ENCODE peak calls at places on chromosomes 12 and 14, in four cellular contexts. G, H, L and D are unnamed samples.

GRCh38 chr12:45518516-45519235 is 210.8 kb upstream of the ARID2 start:
- DNase-seq in G (no peak), H (no peak), L (no peak), D (no peak)

GRCh38 chr14:104936361-104937155 is 11.9 kb downstream of the PLD4 start:
- DNase-seq in G (no peak), H (no peak), L (no peak), D (peak)

GRCh38 chr12:132424118-132424438 is 65.9 kb upstream of the FBRSL1 start:
- DNase-seq in G (no peak), H (no peak), L (no peak), D (no peak)

GRCh38 chr14:97021571-97022171 is 224.5 kb downstream of the VRK1 start:
- DNase-seq in G (peak), H (no peak), L (peak), D (no peak)

GRCh38 chr12:54294152-54294913 is 6.5 kb downstream of the NFE2 start:
- DNase-seq in G (peak), H (peak), L (peak), D (peak)

GRCh38 chr14:95294834-95295599 is 24.7 kb downstream of the CLMN start:
- DNase-seq in G (no peak), H (peak), L (no peak), D (no peak)

GRCh38 chr12:54583726-54584125 is 4.7 kb downstream of the PPP1R1A start:
- DNase-seq in G (no peak), H (no peak), L (no peak), D (no peak)

GRCh38 chr12:64186789-64187188 is 35.3 kb downstream of the KICS2 start:
- DNase-seq in G (no peak), H (no peak), L (peak), D (no peak)

GRCh38 chr12:115871714-115872113 is 405.8 kb downstream of the MED13L start:
- DNase-seq in G (peak), H (peak), L (peak), D (peak)

GRCh38 chr14:33836203-33836894 is 114.5 kb downstream of the EGLN3 start:
- DNase-seq in G (no peak), H (no peak), L (peak), D (no peak)

GRCh38 chr12:121011820-121012219 is 4.5 kb downstream of the C12orf43 start:
- DNase-seq in G (no peak), H (no peak), L (no peak), D (no peak)

GRCh38 chr14:81533212-81533535 is 479 bp downstream of the SEL1L start:
- DNase-seq in G (no peak), H (no peak), L (no peak), D (no peak)

GRCh38 chr12:124848621-124849380 is 14.9 kb downstream of the SCARB1 start:
- DNase-seq in G (no peak), H (no peak), L (no peak), D (no peak)

GRCh38 chr14:75879031-75879430 is 102.8 kb downstream of the TGFB3 start:
- DNase-seq in G (no peak), H (no peak), L (no peak), D (no peak)

GRCh38 chr12:115341442-115341841 is 657.5 kb upstream of the TBX3 start:
- DNase-seq in G (no peak), H (no peak), L (no peak), D (no peak)

GRCh38 chr14:26992403-26993115 is 394.7 kb upstream of the NOVA1 start:
- DNase-seq in G (no peak), H (no peak), L (no peak), D (no peak)

GRCh38 chr12:30043151-30043550 is 259.4 kb upstream of the TMTC1 start:
- DNase-seq in G (no peak), H (no peak), L (no peak), D (no peak)

GRCh38 chr12:109724321-109724892 is 10.8 kb downstream of the FAM222A start:
- DNase-seq in G (no peak), H (no peak), L (no peak), D (no peak)

GRCh38 chr12:4220489-4220888 is 53.1 kb upstream of the CCND2 start:
- DNase-seq in G (no peak), H (no peak), L (no peak), D (no peak)

GRCh38 chr12:3750616-3751015 is 2.3 kb downstream of the CRACR2A start:
- DNase-seq in G (no peak), H (no peak), L (no peak), D (no peak)

GRCh38 chr14:27056586-27056985 is 458.8 kb upstream of the NOVA1 start:
- DNase-seq in G (no peak), H (no peak), L (no peak), D (no peak)

GRCh38 chr14:104416383-104416782 is 163.2 kb upstream of the C14orf180 start:
- DNase-seq in G (no peak), H (no peak), L (no peak), D (no peak)

GRCh38 chr14:22489247-22489551 is 99.8 kb downstream of the DAD1 start:
- DNase-seq in G (no peak), H (no peak), L (no peak), D (no peak)

DNA sequence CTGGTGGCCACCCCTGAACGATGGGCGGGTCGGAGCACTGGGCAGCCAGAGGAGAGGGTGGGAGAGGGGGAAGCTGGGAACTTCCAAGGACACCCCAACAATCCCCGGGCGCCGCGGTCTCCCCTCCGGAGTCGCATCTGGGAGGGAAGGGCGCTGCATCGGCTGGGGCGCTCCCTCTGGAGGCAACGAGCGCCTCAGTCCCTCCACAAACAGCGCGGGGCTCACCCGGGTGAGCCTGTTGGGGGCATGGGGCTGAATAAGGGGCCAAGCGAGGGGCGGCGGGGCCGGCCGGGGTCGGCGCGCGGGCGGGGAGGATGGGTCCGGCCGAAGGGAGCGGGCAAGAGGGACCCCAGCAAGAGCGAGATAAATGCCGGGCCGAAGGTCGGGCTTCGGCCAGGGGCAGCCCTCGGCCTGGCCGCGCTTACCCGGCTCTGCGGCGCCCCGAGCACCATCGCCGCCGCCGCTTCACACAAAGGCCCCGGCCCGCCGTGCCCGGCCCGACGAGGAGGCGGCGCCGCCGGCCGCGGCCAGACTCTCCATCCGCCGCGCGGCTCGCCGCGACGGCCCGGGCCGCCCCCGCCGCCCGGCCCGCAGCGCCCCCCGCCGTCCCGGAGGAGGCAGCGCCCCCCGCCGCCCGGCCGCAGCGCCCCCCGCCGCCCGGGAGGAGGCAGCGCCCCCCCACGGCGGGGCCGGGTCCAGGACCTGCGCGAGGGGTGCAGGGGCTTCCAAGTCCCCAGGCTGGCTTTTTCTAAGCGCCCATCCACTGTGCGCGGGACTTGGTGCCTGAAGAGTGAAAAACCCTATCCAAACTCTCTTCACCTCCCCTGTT is at the start of gene ZBTB39:
- DNase-seq in G (peak), H (peak), L (peak), D (peak)
- TF ChIP-seq ELF4 in G (no peak), H (no peak), L (no peak), D (no peak)

DNA sequence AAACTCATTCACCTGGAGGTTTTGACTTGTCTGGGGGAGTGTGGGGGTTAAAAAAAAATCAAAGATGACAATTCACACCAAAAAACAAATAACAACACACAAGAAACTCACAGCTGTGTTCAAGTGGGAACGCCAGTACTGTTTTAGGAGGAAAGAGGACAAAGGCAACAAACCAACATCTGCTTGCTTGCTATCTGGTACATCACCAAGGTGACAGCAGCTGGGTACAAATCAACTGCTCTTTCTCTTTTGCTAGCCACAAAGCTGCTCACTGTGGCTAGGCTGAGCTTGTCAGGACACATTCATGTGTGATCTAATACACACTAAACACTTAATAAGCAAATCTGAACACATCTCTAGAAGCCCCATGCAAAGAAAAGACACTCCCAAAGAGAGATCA is 128.0 kb upstream of the RAP1B start:
- DNase-seq in G (no peak), H (no peak), L (no peak), D (no peak)
- TF ChIP-seq ELF4 in G (no peak), H (no peak), L (no peak), D (no peak)

DNA sequence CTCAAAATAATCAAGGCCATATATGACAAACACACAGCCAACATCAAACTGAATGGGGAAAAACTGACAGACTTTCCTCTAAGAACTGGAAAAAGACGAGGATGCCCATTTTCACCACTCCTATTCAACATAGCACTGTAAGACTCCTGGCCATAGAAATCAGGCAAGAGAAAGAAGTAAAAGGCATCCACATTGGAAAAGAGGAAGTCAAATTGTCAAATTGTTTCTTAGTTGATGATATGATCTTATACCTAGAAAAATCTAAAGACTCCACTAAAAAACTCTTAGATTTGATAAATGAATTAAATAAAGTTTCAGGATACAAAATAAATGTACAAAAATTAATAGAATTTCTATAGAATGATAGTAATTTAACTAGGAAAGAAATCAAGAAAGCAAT is 11.2 kb downstream of the OR8S1 start:
- DNase-seq in G (no peak), H (no peak), L (no peak), D (no peak)
- TF ChIP-seq ELF4 in G (no peak), H (no peak), L (no peak), D (no peak)

DNA sequence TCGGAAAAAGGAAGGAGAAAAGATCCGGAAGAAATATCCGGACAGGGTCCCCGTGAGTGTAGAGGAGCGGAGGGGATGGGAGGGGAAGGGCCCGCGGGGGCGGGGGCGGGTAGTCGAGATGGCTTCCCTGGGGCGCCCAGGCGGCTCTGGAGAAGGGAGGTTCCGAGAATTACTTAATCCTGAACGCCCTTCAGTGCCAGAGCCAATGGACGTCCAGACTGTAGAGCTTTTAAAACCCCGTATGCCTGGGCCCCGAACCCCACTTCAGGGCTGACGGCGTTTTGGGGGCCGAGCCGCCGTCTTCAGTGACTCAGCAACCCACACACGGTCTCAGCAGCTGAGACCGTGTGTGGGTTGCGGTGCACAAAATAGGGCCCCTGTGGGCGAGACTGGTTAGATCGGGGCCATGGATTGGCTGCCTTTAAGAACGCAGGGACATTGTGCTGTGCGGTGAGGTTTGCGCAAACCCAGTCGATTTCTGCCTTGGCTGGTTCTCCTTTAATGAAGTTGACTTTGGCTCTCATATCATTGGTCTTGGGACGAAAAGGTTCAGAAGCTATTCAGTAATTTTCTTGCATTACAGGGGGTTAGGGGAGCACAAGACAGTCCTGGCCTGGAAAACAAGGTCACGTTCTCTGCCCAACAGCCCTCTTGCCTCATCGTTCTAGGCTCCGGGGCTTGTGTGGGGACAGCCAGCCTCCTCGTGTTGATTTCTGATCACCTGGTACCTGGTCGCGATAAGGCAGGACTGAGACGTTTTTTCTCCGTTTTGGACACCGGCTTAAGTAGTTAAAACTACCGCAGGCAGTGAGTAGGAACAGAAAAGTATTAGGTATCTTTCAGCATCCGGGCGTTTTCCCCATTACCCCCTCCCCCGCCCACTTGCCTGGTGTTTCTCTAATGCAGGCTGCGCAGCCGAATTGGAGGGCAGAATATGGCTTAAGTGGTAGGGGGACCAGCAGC is 772 bp downstream of the GABARAPL1 start:
- DNase-seq in G (peak), H (peak), L (peak), D (peak)
- TF ChIP-seq ELF4 in G (no peak), H (no peak), L (no peak), D (no peak)

DNA sequence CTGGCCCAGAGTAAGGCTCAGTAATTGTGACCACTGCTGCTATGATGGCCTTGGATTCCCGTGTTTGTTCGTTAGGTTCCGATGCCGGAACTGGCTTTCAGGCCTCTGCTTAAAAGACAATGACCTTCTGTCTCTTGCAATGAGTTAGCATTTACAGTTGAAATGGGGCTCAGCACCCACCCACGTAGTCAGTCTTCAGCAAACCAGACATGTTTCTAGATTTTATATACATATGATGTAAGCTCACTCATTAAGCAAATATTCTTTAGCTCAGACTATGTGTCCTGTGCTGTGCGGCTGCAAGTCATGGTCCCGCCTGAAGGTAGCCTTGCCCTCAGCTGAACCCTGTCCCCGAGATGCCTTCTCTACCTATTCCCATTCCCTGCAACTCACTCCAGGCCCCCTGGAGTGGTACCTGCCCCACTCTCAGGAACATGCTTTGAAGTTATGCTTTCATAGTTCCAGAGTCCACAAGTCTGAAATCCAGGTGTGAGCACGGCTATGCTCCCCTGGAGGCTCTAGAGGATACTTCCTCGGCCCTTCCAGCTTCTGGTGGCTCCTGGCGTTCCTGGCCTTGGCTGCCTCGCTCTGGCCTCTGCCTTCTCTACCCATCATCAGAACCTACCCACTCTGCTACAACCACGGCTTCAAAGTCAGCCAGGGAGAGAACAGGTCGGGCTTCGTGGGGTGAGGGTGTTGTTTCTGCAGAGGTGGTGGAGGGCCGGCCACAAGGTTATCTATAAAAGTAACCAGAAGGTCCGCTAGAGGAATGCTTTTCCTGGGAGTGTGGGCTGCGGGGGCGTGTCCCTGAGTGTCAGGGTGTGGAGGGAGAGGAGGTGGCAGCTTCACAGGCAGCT is 157.8 kb downstream of the RBM19 start:
- DNase-seq in G (no peak), H (peak), L (peak), D (no peak)
- TF ChIP-seq ELF4 in G (no peak), H (no peak), L (no peak), D (no peak)

DNA sequence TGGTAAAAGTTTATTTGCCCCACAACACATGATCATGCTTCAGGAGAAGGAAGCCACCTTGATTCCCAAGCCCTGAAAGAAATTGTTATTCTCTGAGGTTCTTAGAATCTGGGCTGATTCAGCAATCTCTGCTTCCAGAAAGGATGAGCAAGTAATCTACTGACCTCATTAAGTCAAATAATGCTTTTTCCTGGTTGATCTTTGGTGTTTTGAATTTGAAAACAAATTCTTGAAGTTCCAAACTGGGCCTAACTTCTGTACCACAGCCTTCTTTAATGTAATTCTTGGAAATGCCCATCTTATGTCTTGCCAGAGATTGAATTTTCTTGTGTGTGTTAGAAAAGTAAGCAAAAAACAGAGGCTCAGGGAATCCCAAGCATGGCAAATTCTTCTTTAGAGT is 319.2 kb upstream of the DDHD1 start:
- DNase-seq in G (no peak), H (no peak), L (no peak), D (no peak)
- TF ChIP-seq ELF4 in G (no peak), H (no peak), L (no peak), D (no peak)

DNA sequence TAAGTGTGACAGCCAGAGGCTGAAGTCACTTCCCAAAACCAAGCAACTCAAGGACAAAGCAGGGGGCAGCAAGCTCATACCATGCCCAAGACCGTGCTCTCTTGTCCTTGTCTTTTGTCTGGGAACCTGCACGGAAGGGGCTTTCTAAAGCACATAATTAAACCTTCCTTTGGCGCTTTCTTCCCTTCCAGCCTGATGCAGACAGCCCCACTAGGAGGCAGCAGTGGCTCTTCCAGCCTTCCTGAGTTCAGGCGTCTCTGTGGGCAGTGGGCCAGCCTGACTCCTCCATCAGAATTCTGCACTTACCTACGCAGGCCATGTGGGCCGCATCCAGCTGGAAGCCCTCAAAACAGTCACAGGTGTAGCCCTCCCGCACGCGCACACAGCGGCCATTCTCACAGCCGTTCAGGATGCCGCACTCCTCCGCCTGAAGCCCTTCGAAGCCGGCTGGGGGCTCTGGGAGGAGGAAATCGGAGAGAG is 7.6 kb downstream of the ISCA2 start:
- DNase-seq in G (peak), H (peak), L (peak), D (peak)
- TF ChIP-seq ELF4 in G (no peak), H (no peak), L (no peak), D (no peak)

DNA sequence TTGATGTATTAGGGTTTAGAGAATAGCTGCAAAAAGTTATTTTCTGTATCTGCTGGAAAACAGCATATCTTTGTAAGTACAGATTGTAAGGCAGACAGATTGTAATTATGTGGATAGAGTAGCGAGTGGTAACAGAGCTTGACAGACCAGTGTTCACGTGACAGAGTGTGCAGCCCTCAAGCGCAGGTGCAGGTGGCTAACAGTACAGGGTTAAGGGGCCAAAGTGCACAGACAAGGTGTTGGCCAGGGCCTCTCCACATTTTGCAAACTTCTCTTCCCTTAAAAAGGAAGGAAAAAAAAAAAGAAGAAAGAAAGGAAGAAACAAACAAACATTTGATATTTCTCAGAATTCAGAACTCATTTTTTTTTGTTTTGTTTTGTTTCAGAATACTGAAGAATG is 25.2 kb upstream of the KLHL42 start:
- DNase-seq in G (no peak), H (no peak), L (no peak), D (no peak)
- TF ChIP-seq ELF4 in G (no peak), H (no peak), L (no peak), D (no peak)

DNA sequence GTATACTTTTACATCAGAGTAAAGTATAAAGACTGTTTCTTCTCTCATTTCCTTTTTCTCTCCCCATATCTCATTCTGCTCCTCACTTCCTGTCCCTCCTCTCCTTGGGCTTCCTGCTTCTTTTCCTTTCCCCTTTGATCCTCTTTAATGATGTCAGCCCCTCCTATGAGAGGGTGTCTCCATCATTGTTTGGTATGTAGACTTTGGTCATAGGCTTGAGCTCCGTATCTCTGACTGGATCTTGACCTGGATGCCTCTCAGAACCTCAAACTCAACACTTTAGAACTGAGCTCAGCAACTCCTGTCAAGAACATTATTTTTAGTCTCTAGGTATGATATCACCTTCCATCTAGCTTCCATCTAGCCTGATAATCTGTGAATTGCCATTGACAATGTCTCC is 50.3 kb downstream of the AKAP6 start:
- DNase-seq in G (no peak), H (peak), L (no peak), D (no peak)
- TF ChIP-seq ELF4 in G (no peak), H (no peak), L (no peak), D (no peak)